ENCODE peak calls at places on chromosomes 12 and 14, in eight cellular contexts. M is astrocyte; B is RWPE1; L is GM23338; T is AG04450; K is CD8-positive, alpha-beta T cell; H is hepatocyte; E is fibroblast of lung. N is an unnamed sample.

GRCh38 chr12:78580296-78580695 is 284.3 kb upstream of the SYT1 start:
- DNase-seq in M (no peak), B (no peak), L (no peak), T (no peak), K (no peak), H (no peak), E (peak), N (no peak)

GRCh38 chr12:51320695-51321320 is 3.2 kb downstream of the BIN2 start:
- DNase-seq in M (peak), B (no peak), L (peak), T (no peak), K (no peak), H (peak), E (peak), N (peak)

GRCh38 chr12:132686831-132687210 is 321 bp downstream of the POLE start:
- DNase-seq in M (no peak), B (peak), L (peak), T (no peak), K (peak), H (no peak), E (peak), N (peak)

GRCh38 chr12:93990832-93991748 is 157.3 kb upstream of the PLXNC1 start:
- DNase-seq in M (peak), B (no peak), L (peak), T (no peak), K (no peak), H (peak), E (peak), N (peak)

GRCh38 chr12:100293017-100293416 is 26.0 kb downstream of the SCYL2 start:
- DNase-seq in M (no peak), B (no peak), L (no peak), T (no peak), K (no peak), H (no peak), E (no peak), N (no peak)

GRCh38 chr12:101850199-101850598 is 19.4 kb upstream of the GNPTAB start:
- DNase-seq in M (no peak), B (no peak), L (no peak), T (no peak), K (no peak), H (no peak), E (no peak), N (no peak)

GRCh38 chr12:81729781-81730180 is 29.4 kb downstream of the PPFIA2 start:
- DNase-seq in M (no peak), B (no peak), L (no peak), T (no peak), K (no peak), H (no peak), E (no peak), N (no peak)

GRCh38 chr14:75654127-75654732 is 6.4 kb downstream of the ERG28 start:
- DNase-seq in M (peak), B (peak), L (peak), T (no peak), K (peak), H (peak), E (peak), N (peak)

GRCh38 chr12:63348544-63348943 is 197.5 kb upstream of the AVPR1A start:
- DNase-seq in M (no peak), B (peak), L (no peak), T (no peak), K (no peak), H (no peak), E (no peak), N (no peak)

GRCh38 chr12:101097829-101098580 is 112.0 kb downstream of the SLC5A8 start:
- DNase-seq in M (no peak), B (no peak), L (no peak), T (no peak), K (no peak), H (no peak), E (no peak), N (no peak)

GRCh38 chr14:77068515-77069200 is 29.4 kb upstream of the CIPC start:
- DNase-seq in M (no peak), B (no peak), L (no peak), T (no peak), K (no peak), H (no peak), E (no peak), N (no peak)

GRCh38 chr14:69005432-69006148 is 26.5 kb upstream of the ACTN1 start:
- DNase-seq in M (peak), B (peak), L (no peak), T (peak), K (no peak), H (peak), E (peak), N (peak)

GRCh38 chr12:15220961-15221885 is at the start of gene RERG:
- DNase-seq in M (peak), B (peak), L (peak), T (peak), K (peak), H (peak), E (peak), N (peak)

GRCh38 chr14:104137297-104138097 is 890 bp upstream of the KIF26A start:
- DNase-seq in M (no peak), B (peak), L (peak), T (no peak), K (peak), H (peak), E (peak), N (peak)

GRCh38 chr14:76844223-76844622 is 18.0 kb downstream of the LRRC74A start:
- DNase-seq in M (peak), B (no peak), L (peak), T (no peak), K (peak), H (no peak), E (peak), N (no peak)

GRCh38 chr12:1474567-1475153 is 119.7 kb downstream of the FBXL14 start:
- DNase-seq in M (peak), B (peak), L (peak), T (peak), K (no peak), H (peak), E (peak), N (peak)

GRCh38 chr12:124364543-124364942 is 69.7 kb downstream of the RFLNA start:
- DNase-seq in M (no peak), B (no peak), L (no peak), T (no peak), K (no peak), H (no peak), E (no peak), N (no peak)

GRCh38 chr12:124428136-124428791 is 133.4 kb downstream of the RFLNA start:
- DNase-seq in M (peak), B (no peak), L (no peak), T (peak), K (no peak), H (peak), E (peak), N (peak)

GRCh38 chr14:37592288-37593274 is 2.5 kb downstream of the FOXA1 start:
- DNase-seq in M (no peak), B (no peak), L (peak), T (no peak), K (no peak), H (peak), E (no peak), N (peak)

GRCh38 chr12:130838284-130838950 is 633 bp downstream of the STX2 start:
- DNase-seq in M (peak), B (peak), L (peak), T (no peak), K (no peak), H (peak), E (peak), N (no peak)

GRCh38 chr12:91774471-91774921 is 371.1 kb downstream of the BTG1 start:
- DNase-seq in M (peak), B (no peak), L (no peak), T (peak), K (no peak), H (peak), E (peak), N (peak)

GRCh38 chr14:89351364-89351957 is 65.6 kb downstream of the FOXN3 start:
- DNase-seq in M (peak), B (no peak), L (peak), T (no peak), K (peak), H (peak), E (peak), N (peak)

GRCh38 chr12:80624986-80625530 is 82.4 kb upstream of the MYF6 start:
- DNase-seq in M (no peak), B (no peak), L (no peak), T (no peak), K (no peak), H (no peak), E (peak), N (no peak)

GRCh38 chr14:75132374-75133086 is 5.7 kb upstream of the NEK9 start:
- DNase-seq in M (peak), B (peak), L (peak), T (no peak), K (no peak), H (peak), E (peak), N (peak)

GRCh38 chr12:112901271-112901670 is 5.5 kb upstream of the OAS1 start:
- DNase-seq in M (no peak), B (no peak), L (no peak), T (no peak), K (no peak), H (no peak), E (no peak), N (no peak)

GRCh38 chr14:32608880-32609279 is 279.8 kb downstream of the AKAP6 start:
- DNase-seq in M (peak), B (peak), L (no peak), T (no peak), K (no peak), H (no peak), E (peak), N (peak)

GRCh38 chr12:40801861-40802260 is 109.6 kb downstream of the CNTN1 start:
- DNase-seq in M (no peak), B (no peak), L (no peak), T (no peak), K (no peak), H (no peak), E (no peak), N (no peak)

GRCh38 chr12:109828754-109829511 is 4.3 kb downstream of the TRPV4 start:
- DNase-seq in M (no peak), B (no peak), L (no peak), T (no peak), K (no peak), H (no peak), E (no peak), N (no peak)

GRCh38 chr14:32702571-32702970 is 236.1 kb upstream of the NPAS3 start:
- DNase-seq in M (peak), B (no peak), L (peak), T (no peak), K (no peak), H (no peak), E (peak), N (no peak)

GRCh38 chr14:88168498-88169165 is 154.4 kb downstream of the KCNK10 start:
- DNase-seq in M (no peak), B (no peak), L (peak), T (no peak), K (peak), H (peak), E (peak), N (peak)

GRCh38 chr12:101050631-101051030 is 159.4 kb downstream of the SLC5A8 start:
- DNase-seq in M (peak), B (no peak), L (no peak), T (no peak), K (no peak), H (no peak), E (peak), N (no peak)

GRCh38 chr14:65043893-65044595 is 57.3 kb downstream of the FNTB start:
- DNase-seq in M (no peak), B (no peak), L (no peak), T (no peak), K (no peak), H (no peak), E (no peak), N (no peak)

GRCh38 chr14:92928258-92928629 is 5.3 kb downstream of the CHGA start:
- DNase-seq in M (no peak), B (no peak), L (no peak), T (no peak), K (no peak), H (no peak), E (no peak), N (no peak)

DNA sequence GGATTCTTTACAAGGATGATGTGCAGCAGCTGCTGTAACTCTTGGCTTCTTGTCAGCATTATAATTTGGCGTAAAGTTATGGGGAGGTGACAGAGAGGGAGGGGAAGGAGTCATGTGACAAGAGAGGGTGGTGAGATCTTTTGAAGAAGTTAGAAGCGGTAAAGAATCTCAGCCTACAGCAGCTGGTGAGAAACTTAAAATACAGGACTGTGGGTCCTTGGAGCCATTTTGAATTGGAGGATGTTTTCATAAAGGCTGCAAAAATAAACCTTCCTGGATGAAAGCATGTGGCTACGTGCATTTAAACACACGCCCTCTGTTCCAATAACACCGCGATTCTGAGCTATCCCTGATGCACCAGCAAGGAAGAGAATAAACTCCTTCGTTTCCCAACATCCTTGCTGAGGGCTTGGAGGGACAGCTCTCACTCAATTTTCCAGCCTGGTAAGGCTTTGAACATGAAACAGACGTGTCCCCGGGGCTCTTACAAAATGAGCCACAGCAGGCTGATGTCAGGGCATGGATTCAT is 133.7 kb downstream of the TMEM30B start:
- DNase-seq in M (peak), B (no peak), L (no peak), T (no peak), K (no peak), H (no peak), E (peak), N (no peak)
- H3K27ac ChIP-seq in M (peak), B (peak), L (no peak), T (peak), K (no peak), H (peak), E (peak), N (peak)

GRCh38 chr12:26749781-26750180 is 83.2 kb downstream of the ITPR2 start:
- DNase-seq in M (no peak), B (peak), L (no peak), T (no peak), K (no peak), H (no peak), E (no peak), N (no peak)

GRCh38 chr12:26750531-26751171 is 82.3 kb downstream of the ITPR2 start:
- DNase-seq in M (no peak), B (no peak), L (no peak), T (no peak), K (no peak), H (no peak), E (no peak), N (no peak)

GRCh38 chr12:26748741-26749431 is 84.1 kb downstream of the ITPR2 start:
- DNase-seq in M (peak), B (peak), L (no peak), T (no peak), K (no peak), H (no peak), E (peak), N (no peak)

GRCh38 chr12:26748412-26748740 is 84.6 kb downstream of the ITPR2 start:
- DNase-seq in M (no peak), B (no peak), L (no peak), T (no peak), K (no peak), H (no peak), E (no peak), N (no peak)

DNA sequence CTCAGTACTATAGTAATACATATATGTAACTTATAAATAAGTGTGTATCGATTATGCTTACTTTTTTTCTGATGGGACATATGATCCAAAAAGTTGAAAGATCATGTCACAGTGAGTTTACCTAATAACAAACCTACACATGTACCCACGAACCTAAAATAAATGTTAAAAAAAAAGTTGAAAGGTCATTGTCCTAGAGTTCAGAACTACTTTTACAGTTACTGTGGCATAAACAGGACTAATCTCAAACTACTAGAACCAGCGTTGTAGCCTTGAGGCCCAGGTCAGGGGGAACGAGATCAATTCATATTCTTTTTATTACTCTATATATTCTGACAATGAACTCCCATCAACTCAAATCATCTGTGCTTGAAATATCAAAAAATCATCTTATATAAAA is 81.8 kb downstream of the ITPR2 start:
- DNase-seq in M (no peak), B (no peak), L (no peak), T (no peak), K (no peak), H (no peak), E (no peak), N (no peak)
- H3K27ac ChIP-seq in M (no peak), B (no peak), L (no peak), T (no peak), K (no peak), H (no peak), E (no peak), N (no peak)

GRCh38 chr14:53993920-53994607 is 37.4 kb upstream of the BMP4 start:
- DNase-seq in M (no peak), B (peak), L (no peak), T (no peak), K (no peak), H (no peak), E (no peak), N (no peak)

GRCh38 chr14:53996041-53996440 is 39.4 kb upstream of the BMP4 start:
- DNase-seq in M (no peak), B (no peak), L (no peak), T (no peak), K (no peak), H (no peak), E (no peak), N (no peak)

GRCh38 chr14:53990978-53991377 is 34.4 kb upstream of the BMP4 start:
- DNase-seq in M (no peak), B (no peak), L (no peak), T (no peak), K (no peak), H (no peak), E (no peak), N (no peak)
- H3K27ac ChIP-seq in M (no peak), B (no peak), L (no peak), T (no peak), K (no peak), H (no peak), E (no peak), N (no peak)

GRCh38 chr14:100072783-100073346 is 7.6 kb downstream of the EVL start:
- DNase-seq in M (no peak), B (no peak), L (peak), T (no peak), K (no peak), H (no peak), E (no peak), N (no peak)
- H3K27ac ChIP-seq in M (no peak), B (no peak), L (no peak), T (no peak), K (peak), H (no peak), E (no peak), N (no peak)

GRCh38 chr14:57943541-57943940 is 77.6 kb upstream of the SLC35F4 start:
- DNase-seq in M (no peak), B (no peak), L (no peak), T (no peak), K (no peak), H (no peak), E (no peak), N (no peak)
- H3K27ac ChIP-seq in M (no peak), B (no peak), L (peak), T (no peak), K (no peak), H (no peak), E (no peak), N (no peak)

GRCh38 chr14:91387135-91387849 is 30.3 kb downstream of the CCDC88C start:
- DNase-seq in M (peak), B (no peak), L (no peak), T (no peak), K (no peak), H (no peak), E (peak), N (no peak)
- H3K27ac ChIP-seq in M (peak), B (peak), L (peak), T (no peak), K (peak), H (no peak), E (no peak), N (no peak)

GRCh38 chr14:70080081-70080480 is 108.7 kb downstream of the SLC8A3 start:
- DNase-seq in M (no peak), B (no peak), L (no peak), T (no peak), K (no peak), H (no peak), E (no peak), N (no peak)
- H3K27ac ChIP-seq in M (no peak), B (no peak), L (no peak), T (no peak), K (no peak), H (no peak), E (no peak), N (no peak)

GRCh38 chr12:11543513-11544168 is 105.8 kb upstream of the ETV6 start:
- DNase-seq in M (no peak), B (no peak), L (no peak), T (no peak), K (no peak), H (no peak), E (no peak), N (no peak)

GRCh38 chr12:11542599-11542998 is 106.9 kb upstream of the ETV6 start:
- DNase-seq in M (no peak), B (no peak), L (peak), T (no peak), K (no peak), H (no peak), E (no peak), N (no peak)

GRCh38 chr12:11540615-11541014 is 108.9 kb upstream of the ETV6 start:
- DNase-seq in M (no peak), B (no peak), L (no peak), T (no peak), K (no peak), H (no peak), E (no peak), N (no peak)

GRCh38 chr12:11539156-11539555 is 110.3 kb upstream of the ETV6 start:
- DNase-seq in M (no peak), B (no peak), L (no peak), T (no peak), K (no peak), H (no peak), E (no peak), N (no peak)

GRCh38 chr12:11540156-11540555 is 109.3 kb upstream of the ETV6 start:
- DNase-seq in M (no peak), B (no peak), L (no peak), T (no peak), K (no peak), H (no peak), E (no peak), N (no peak)
- H3K27ac ChIP-seq in M (no peak), B (no peak), L (no peak), T (no peak), K (no peak), H (no peak), E (no peak), N (no peak)

GRCh38 chr14:102775855-102776760 is 1.1 kb upstream of the TRAF3 start:
- DNase-seq in M (peak), B (no peak), L (peak), T (no peak), K (no peak), H (peak), E (peak), N (peak)
- H3K27ac ChIP-seq in M (peak), B (peak), L (no peak), T (peak), K (peak), H (peak), E (peak), N (peak)

DNA sequence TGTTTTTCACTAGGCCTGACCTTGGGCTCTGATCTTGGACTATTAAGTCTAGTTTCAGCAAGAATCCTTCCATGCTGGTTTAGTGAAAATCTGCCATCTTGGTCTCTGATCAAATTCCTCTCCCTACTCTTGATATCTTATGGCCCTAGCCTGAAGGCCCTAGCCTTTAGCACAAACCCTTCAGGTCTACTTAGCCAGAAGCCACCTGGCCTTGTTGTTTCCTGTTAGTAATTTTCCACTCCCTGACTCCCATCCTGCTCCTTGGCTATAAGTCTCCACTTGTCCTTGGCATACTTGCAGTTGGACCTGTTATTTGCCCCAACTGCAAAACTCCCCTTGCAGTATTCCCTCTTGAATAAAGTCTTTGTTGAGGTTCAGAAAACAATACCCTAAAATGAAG is 241.4 kb downstream of the ADAMTS20 start:
- DNase-seq in M (no peak), B (no peak), L (no peak), T (no peak), K (no peak), H (no peak), E (no peak), N (no peak)
- H3K27ac ChIP-seq in M (peak), B (no peak), L (no peak), T (peak), K (no peak), H (no peak), E (peak), N (peak)